ENCODE peak calls at places on chromosomes 5 and 9, in five cellular contexts. W, Z, C, V and P are unnamed samples.

GRCh38 chr9:99187311-99187710 is 34.4 kb downstream of the ALG2 start:
- DNase-seq in W (no peak), Z (no peak), C (no peak), V (no peak), P (no peak)

GRCh38 chr9:29514862-29515261 is 1941.6 kb upstream of the C9orf72 start:
- DNase-seq in W (no peak), Z (no peak), C (no peak), V (no peak), P (no peak)

GRCh38 chr9:118121361-118121760 is 417.2 kb downstream of the TLR4 start:
- DNase-seq in W (no peak), Z (no peak), C (no peak), V (no peak), P (no peak)

GRCh38 chr5:30237189-30237588 is 956.3 kb upstream of the CDH6 start:
- DNase-seq in W (no peak), Z (no peak), C (no peak), V (no peak), P (no peak)

GRCh38 chr9:124222918-124223720 is 34.6 kb upstream of the NEK6 start:
- DNase-seq in W (peak; percentile 96), Z (peak; percentile 32), C (peak; percentile 93), V (peak; percentile 45), P (peak; percentile 81)

GRCh38 chr5:42641321-42642005 is 115.2 kb upstream of the CCDC152 start:
- DNase-seq in W (no peak), Z (no peak), C (no peak), V (peak; percentile 1), P (no peak)

GRCh38 chr5:37991267-37991902 is 151.5 kb upstream of the GDNF start:
- DNase-seq in W (no peak), Z (no peak), C (no peak), V (no peak), P (no peak)

GRCh38 chr9:137232510-137232909 is 1.8 kb downstream of the SLC34A3 start:
- DNase-seq in W (peak; percentile 41), Z (no peak), C (no peak), V (no peak), P (no peak)

GRCh38 chr5:16754086-16754485 is 137.3 kb upstream of the RETREG1 start:
- DNase-seq in W (no peak), Z (no peak), C (no peak), V (no peak), P (no peak)

GRCh38 chr5:16733597-16733996 is 116.8 kb upstream of the RETREG1 start:
- DNase-seq in W (no peak), Z (no peak), C (no peak), V (no peak), P (no peak)

GRCh38 chr9:16485155-16485554 is 385.3 kb downstream of the BNC2 start:
- DNase-seq in W (no peak), Z (no peak), C (no peak), V (no peak), P (no peak)